ENCODE peak calls at places on chromosome 7, in nine cellular contexts. E is CD4-positive, CD25-positive, alpha-beta regulatory T cell; G is CD4-positive, alpha-beta T cell; A is breast epithelium; D is IMR-90; Z is vagina; F is tibial nerve; H is right cardiac atrium; P is thyroid gland. T is an unnamed sample.

GRCh38 chr7:17773289-17773626 is 167.0 kb downstream of the SNX13 start:
- DNase-seq in P (no peak), G (no peak), H (no peak), E (no peak), Z (no peak), F (peak; percentile 22), A (no peak), D (peak; percentile 93), T (no peak)

GRCh38 chr7:371779-372545 is 82.0 kb downstream of the FOXL3 start:
- DNase-seq in G (no peak), P (peak; percentile 0), H (peak; percentile 36), A (peak; percentile 41), D (no peak), E (no peak), F (no peak), Z (no peak), T (peak; percentile 22)

GRCh38 chr7:45031829-45032228 is 31.8 kb downstream of the CCM2 start:
- DNase-seq in H (no peak), E (no peak), Z (no peak), F (no peak), G (no peak), D (no peak), A (no peak), P (no peak), T (no peak)

GRCh38 chr7:103679156-103680132 is 233.4 kb upstream of the SLC26A5 start:
- DNase-seq in G (no peak), F (no peak), Z (no peak), D (peak; percentile 71), E (no peak), A (no peak), H (no peak), P (no peak), T (no peak)

GRCh38 chr7:75743455-75743859 is 4.7 kb upstream of the HIP1 start:
- DNase-seq in D (no peak), A (no peak), F (no peak), E (no peak), G (no peak), Z (no peak), H (peak; percentile 65), P (no peak), T (no peak)

GRCh38 chr7:83161186-83161585 is 1.5 kb downstream of the PCLO start:
- DNase-seq in H (no peak), G (no peak), E (no peak), P (no peak), A (no peak), Z (no peak), F (no peak), D (no peak), T (no peak)

GRCh38 chr7:157584420-157584819 is 247.6 kb downstream of the DNAJB6 start:
- DNase-seq in G (no peak), D (no peak), P (no peak), H (no peak), Z (no peak), A (no peak), F (no peak), E (no peak), T (no peak)

GRCh38 chr7:35518767-35519166 is 176.2 kb downstream of the HERPUD2 start:
- DNase-seq in F (no peak), E (no peak), A (no peak), Z (no peak), G (no peak), P (no peak), D (no peak), H (no peak), T (no peak)

GRCh38 chr7:117085769-117086463 is 132.6 kb downstream of the ST7 start:
- DNase-seq in E (no peak), H (no peak), P (no peak), F (no peak), D (peak; percentile 54), G (no peak), A (no peak), Z (no peak), T (no peak)

GRCh38 chr7:4225352-4225751 is 456.7 kb upstream of the FOXK1 start:
- DNase-seq in P (peak; percentile 87), G (no peak), F (no peak), Z (no peak), H (no peak), A (no peak), D (no peak), E (no peak), T (no peak)

GRCh38 chr7:20954711-20955641 is 168.3 kb upstream of the SP8 start:
- DNase-seq in Z (no peak), H (no peak), A (no peak), F (no peak), E (no peak), G (no peak), P (no peak), D (no peak), T (no peak)

GRCh38 chr7:29563590-29564454 is at the start of gene PRR15:
- DNase-seq in Z (no peak), G (no peak), A (peak; percentile 84), F (no peak), E (no peak), P (peak; percentile 68), D (no peak), H (peak; percentile 59), T (peak; percentile 86)

GRCh38 chr7:45159296-45159695 is 1.7 kb downstream of the RAMP3 start:
- DNase-seq in Z (no peak), P (no peak), A (no peak), F (no peak), G (no peak), E (no peak), D (no peak), H (no peak), T (no peak)

GRCh38 chr7:112162161-112163020 is 43.8 kb downstream of the DOCK4 start:
- DNase-seq in G (no peak), H (peak; percentile 79), A (no peak), Z (no peak), E (no peak), F (no peak), D (peak; percentile 58), P (peak; percentile 35), T (peak; percentile 22)

GRCh38 chr7:13111230-13111629 is 423.8 kb downstream of the ARL4A start:
- DNase-seq in G (no peak), H (no peak), A (no peak), P (no peak), D (peak; percentile 70), Z (no peak), E (no peak), F (no peak), T (no peak)

GRCh38 chr7:57398548-57398947 is 51.4 kb upstream of the ZNF716 start:
- DNase-seq in E (no peak), A (no peak), P (no peak), G (no peak), Z (no peak), D (no peak), F (no peak), H (no peak), T (no peak)

GRCh38 chr7:57403601-57404342 is 46.2 kb upstream of the ZNF716 start:
- DNase-seq in E (no peak), P (peak; percentile 6), G (no peak), F (peak; percentile 15), A (no peak), D (no peak), Z (peak; percentile 91), H (peak; percentile 95), T (no peak)

GRCh38 chr7:57400531-57401155 is 49.3 kb upstream of the ZNF716 start:
- DNase-seq in F (no peak), H (no peak), P (no peak), E (no peak), A (no peak), Z (peak; percentile 85), D (no peak), G (no peak), T (no peak)

GRCh38 chr7:57399251-57399940 is 50.6 kb upstream of the ZNF716 start:
- DNase-seq in A (no peak), Z (peak; percentile 87), P (no peak), H (no peak), F (no peak), D (no peak), G (no peak), E (no peak), T (no peak)

GRCh38 chr7:57399972-57400371 is 50.0 kb upstream of the ZNF716 start:
- DNase-seq in Z (peak; percentile 61), G (no peak), D (no peak), A (no peak), F (no peak), H (no peak), P (no peak), E (no peak), T (no peak)
- H3K9me3 ChIP-seq in Z (no peaks in the 10 kb centered on the region), G (peaks cover 15% of the 10 kb centered on the region), D (peaks cover 19% of the 10 kb centered on the region), A (peaks cover 72% of the 10 kb centered on the region), F (peaks cover 81% of the 10 kb centered on the region), H (no peaks in the 10 kb centered on the region), P (no peaks in the 10 kb centered on the region), E (no peaks in the 10 kb centered on the region), T (no peaks in the 10 kb centered on the region)

GRCh38 chr7:6680146-6680545 is 26.6 kb downstream of the ZNF12 start:
- DNase-seq in Z (no peak), G (no peak), E (no peak), A (no peak), H (no peak), D (no peak), P (no peak), F (no peak), T (no peak)
- H3K9me3 ChIP-seq in Z (peaks cover 74% of the 10 kb centered on the region), G (peaks cover 93% of the 10 kb centered on the region), E (peaks cover 72% of the 10 kb centered on the region), A (peaks cover 100% of the 10 kb centered on the region), H (peaks cover 28% of the 10 kb centered on the region), D (peaks cover 72% of the 10 kb centered on the region), P (peaks cover 9% of the 10 kb centered on the region), F (peaks cover 100% of the 10 kb centered on the region), T (peaks cover 86% of the 10 kb centered on the region)

GRCh38 chr7:138491612-138492386 is 31.7 kb downstream of the TRIM24 start:
- DNase-seq in P (no peak), A (no peak), H (no peak), G (no peak), D (no peak), Z (no peak), F (no peak), E (no peak), T (no peak)
- H3K9me3 ChIP-seq in P (no peaks in the 10 kb centered on the region), A (no peaks in the 10 kb centered on the region), H (no peaks in the 10 kb centered on the region), G (no peaks in the 10 kb centered on the region), D (no peaks in the 10 kb centered on the region), Z (no peaks in the 10 kb centered on the region), F (no peaks in the 10 kb centered on the region), E (no peaks in the 10 kb centered on the region), T (no peaks in the 10 kb centered on the region)

GRCh38 chr7:69192134-69192533 is 406.1 kb upstream of the AUTS2 start:
- DNase-seq in D (no peak), Z (no peak), P (no peak), F (no peak), G (no peak), H (no peak), A (no peak), E (no peak), T (no peak)

GRCh38 chr7:69198250-69198649 is 400.0 kb upstream of the AUTS2 start:
- DNase-seq in P (no peak), A (no peak), H (no peak), D (no peak), Z (no peak), F (no peak), G (no peak), E (no peak), T (no peak)

GRCh38 chr7:69199048-69199447 is 399.2 kb upstream of the AUTS2 start:
- DNase-seq in G (no peak), A (no peak), E (no peak), F (no peak), Z (no peak), P (no peak), H (no peak), D (no peak), T (no peak)

GRCh38 chr7:69199661-69200060 is 398.6 kb upstream of the AUTS2 start:
- DNase-seq in G (no peak), F (no peak), P (no peak), A (no peak), H (no peak), D (no peak), E (no peak), Z (no peak), T (no peak)

GRCh38 chr7:69196593-69196992 is 401.7 kb upstream of the AUTS2 start:
- DNase-seq in F (no peak), E (no peak), G (no peak), P (no peak), A (no peak), H (no peak), D (no peak), Z (no peak), T (no peak)
- H3K9me3 ChIP-seq in F (peaks cover 15% of the 10 kb centered on the region), E (peaks cover 14% of the 10 kb centered on the region), G (peaks cover 14% of the 10 kb centered on the region), P (no peaks in the 10 kb centered on the region), A (no peaks in the 10 kb centered on the region), H (no peaks in the 10 kb centered on the region), D (peaks cover 12% of the 10 kb centered on the region), Z (no peaks in the 10 kb centered on the region), T (no peaks in the 10 kb centered on the region)

T was measured in body of pancreas.